ENCODE peak calls at places on chromosomes 13 and 19, in six cellular contexts. One of them, this sample, is unnamed.

GRCh38 chr19:16259385-16260159 is 61.9 kb downstream of the AP1M1 start:
- DNase-seq in body of pancreas: no peak
- DNase-seq in endothelial cell of umbilical vein: no peak
- DNase-seq in IMR-90: no peak
- DNase-seq in suprapubic skin: no peak
- DNase-seq in transverse colon: peak; percentile 68
- DNase-seq in this sample: peak; percentile 31

GRCh38 chr13:28059214-28059613 is 41.2 kb downstream of the FLT3 start:
- DNase-seq in body of pancreas: peak; percentile 70
- DNase-seq in endothelial cell of umbilical vein: peak; percentile 46
- DNase-seq in IMR-90: peak; percentile 15
- DNase-seq in suprapubic skin: no peak
- DNase-seq in transverse colon: peak; percentile 51
- DNase-seq in this sample: no peak

GRCh38 chr19:24033962-24034342 is 53.0 kb upstream of the ZNF254 start:
- DNase-seq in body of pancreas: peak; percentile 61
- DNase-seq in endothelial cell of umbilical vein: peak; percentile 77
- DNase-seq in IMR-90: peak; percentile 71
- DNase-seq in suprapubic skin: peak; percentile 68
- DNase-seq in transverse colon: peak; percentile 62
- DNase-seq in this sample: no peak

GRCh38 chr13:20121154-20121515 is 39.7 kb downstream of the GJA3 start:
- DNase-seq in body of pancreas: no peak
- DNase-seq in endothelial cell of umbilical vein: no peak
- DNase-seq in IMR-90: no peak
- DNase-seq in suprapubic skin: no peak
- DNase-seq in transverse colon: no peak
- DNase-seq in this sample: no peak

GRCh38 chr13:24648983-24649684 is 31.1 kb upstream of the ATP12A start:
- DNase-seq in body of pancreas: no peak
- DNase-seq in endothelial cell of umbilical vein: no peak
- DNase-seq in IMR-90: no peak
- DNase-seq in suprapubic skin: no peak
- DNase-seq in transverse colon: no peak
- DNase-seq in this sample: no peak

GRCh38 chr19:15265849-15266248 is 33.6 kb upstream of the EPHX3 start:
- DNase-seq in body of pancreas: peak; percentile 98
- DNase-seq in endothelial cell of umbilical vein: peak; percentile 97
- DNase-seq in IMR-90: peak; percentile 98
- DNase-seq in suprapubic skin: no peak
- DNase-seq in transverse colon: peak; percentile 75
- DNase-seq in this sample: no peak

GRCh38 chr13:28282451-28282850 is 144.1 kb downstream of the PAN3 start:
- DNase-seq in body of pancreas: peak; percentile 5
- DNase-seq in endothelial cell of umbilical vein: no peak
- DNase-seq in IMR-90: no peak
- DNase-seq in suprapubic skin: no peak
- DNase-seq in transverse colon: no peak
- DNase-seq in this sample: no peak

GRCh38 chr19:13128583-13128982 is 10.5 kb downstream of the NACC1 start:
- DNase-seq in body of pancreas: no peak
- DNase-seq in endothelial cell of umbilical vein: no peak
- DNase-seq in IMR-90: no peak
- DNase-seq in suprapubic skin: no peak
- DNase-seq in transverse colon: no peak
- DNase-seq in this sample: no peak

GRCh38 chr19:480016-480855 is 16.1 kb upstream of the MADCAM1 start:
- DNase-seq in body of pancreas: peak; percentile 87
- DNase-seq in endothelial cell of umbilical vein: peak; percentile 55
- DNase-seq in IMR-90: no peak
- DNase-seq in suprapubic skin: peak; percentile 88
- DNase-seq in transverse colon: peak; percentile 77
- DNase-seq in this sample: no peak

GRCh38 chr13:26785845-26786630 is 25.5 kb upstream of the GPR12 start:
- DNase-seq in body of pancreas: peak; percentile 21
- DNase-seq in endothelial cell of umbilical vein: no peak
- DNase-seq in IMR-90: no peak
- DNase-seq in suprapubic skin: peak; percentile 73
- DNase-seq in transverse colon: peak; percentile 37
- DNase-seq in this sample: no peak

DNA sequence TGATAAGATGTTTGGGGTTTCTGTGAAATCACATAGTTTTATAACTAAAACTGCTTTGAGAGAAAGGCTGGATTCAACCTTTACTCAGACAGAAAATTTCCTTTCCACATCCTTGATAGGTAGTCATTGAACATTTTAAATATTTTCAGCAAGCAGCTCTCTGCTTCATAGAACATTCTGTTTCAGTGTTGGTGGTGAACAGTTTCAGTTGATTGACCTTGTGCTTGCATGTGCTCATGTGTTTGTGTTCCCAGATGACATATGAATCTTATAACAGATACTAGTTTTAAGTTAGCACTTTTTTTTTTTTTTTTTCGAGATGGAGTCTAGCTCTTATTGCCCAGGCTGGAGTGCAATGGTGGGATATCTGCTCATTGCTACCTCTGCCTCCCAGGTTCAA is 290.1 kb downstream of the HS6ST3 start:
- DNase-seq in body of pancreas: no peak
- DNase-seq in endothelial cell of umbilical vein: no peak
- DNase-seq in IMR-90: no peak
- DNase-seq in suprapubic skin: no peak
- DNase-seq in transverse colon: no peak
- DNase-seq in this sample: no peak
- H3K27me3 ChIP-seq in body of pancreas: no peaks in the 10 kb centered on the region
- H3K27me3 ChIP-seq in endothelial cell of umbilical vein: no peaks in the 10 kb centered on the region
- H3K27me3 ChIP-seq in IMR-90: no peaks in the 10 kb centered on the region
- H3K27me3 ChIP-seq in suprapubic skin: no peaks in the 10 kb centered on the region
- H3K27me3 ChIP-seq in transverse colon: no peaks in the 10 kb centered on the region
- H3K27me3 ChIP-seq in this sample: no peaks in the 10 kb centered on the region

DNA sequence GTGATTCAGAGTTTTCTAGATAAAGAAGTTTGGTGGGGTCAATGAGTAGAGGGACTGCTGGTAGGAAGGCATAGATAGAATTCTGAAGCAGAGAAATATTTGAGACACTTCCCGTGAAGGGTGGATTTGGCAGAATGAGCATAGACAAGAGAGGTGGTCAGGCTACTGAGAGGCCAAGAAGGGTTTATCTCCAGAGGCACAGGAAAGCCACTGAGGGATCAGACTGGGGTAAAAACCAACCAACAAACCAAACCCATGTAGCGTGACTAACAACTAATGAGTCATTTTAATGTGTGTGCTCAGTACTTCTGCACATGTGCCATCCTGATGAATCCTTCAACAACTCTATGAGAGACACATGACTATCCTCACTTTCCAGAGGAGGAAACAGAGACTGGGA is 60.0 kb upstream of the SERP2 start:
- DNase-seq in body of pancreas: no peak
- DNase-seq in endothelial cell of umbilical vein: peak; percentile 76
- DNase-seq in IMR-90: peak; percentile 91
- DNase-seq in suprapubic skin: no peak
- DNase-seq in transverse colon: no peak
- DNase-seq in this sample: no peak
- TF ChIP-seq POLR2A in body of pancreas: no peak
- TF ChIP-seq POLR2A in endothelial cell of umbilical vein: no peak
- TF ChIP-seq POLR2A in IMR-90: peak; percentile 13
- TF ChIP-seq POLR2A in suprapubic skin: no peak
- TF ChIP-seq POLR2A in transverse colon: no peak
- TF ChIP-seq POLR2A in this sample: no peak

GRCh38 chr19:47313754-47314133 is 4.1 kb downstream of the C5AR1 start:
- DNase-seq in body of pancreas: no peak
- DNase-seq in endothelial cell of umbilical vein: no peak
- DNase-seq in IMR-90: no peak
- DNase-seq in suprapubic skin: no peak
- DNase-seq in transverse colon: no peak
- DNase-seq in this sample: no peak

GRCh38 chr19:47315125-47315821 is 5.6 kb downstream of the C5AR1 start:
- DNase-seq in body of pancreas: peak; percentile 84
- DNase-seq in endothelial cell of umbilical vein: peak; percentile 11
- DNase-seq in IMR-90: peak; percentile 97
- DNase-seq in suprapubic skin: peak; percentile 88
- DNase-seq in transverse colon: peak; percentile 44
- DNase-seq in this sample: no peak

GRCh38 chr19:47310323-47310722 is 662 bp downstream of the C5AR1 start:
- DNase-seq in body of pancreas: no peak
- DNase-seq in endothelial cell of umbilical vein: no peak
- DNase-seq in IMR-90: no peak
- DNase-seq in suprapubic skin: no peak
- DNase-seq in transverse colon: no peak
- DNase-seq in this sample: no peak

GRCh38 chr19:47310819-47311218 is 1.2 kb downstream of the C5AR1 start:
- DNase-seq in body of pancreas: peak; percentile 70
- DNase-seq in endothelial cell of umbilical vein: no peak
- DNase-seq in IMR-90: peak; percentile 21
- DNase-seq in suprapubic skin: no peak
- DNase-seq in transverse colon: no peak
- DNase-seq in this sample: no peak

GRCh38 chr19:47312366-47313006 is 2.8 kb downstream of the C5AR1 start:
- DNase-seq in body of pancreas: no peak
- DNase-seq in endothelial cell of umbilical vein: no peak
- DNase-seq in IMR-90: no peak
- DNase-seq in suprapubic skin: no peak
- DNase-seq in transverse colon: no peak
- DNase-seq in this sample: no peak
- H3K27me3 ChIP-seq in body of pancreas: no peaks in the 10 kb centered on the region
- H3K27me3 ChIP-seq in endothelial cell of umbilical vein: no peaks in the 10 kb centered on the region
- H3K27me3 ChIP-seq in IMR-90: no peaks in the 10 kb centered on the region
- H3K27me3 ChIP-seq in suprapubic skin: peaks cover 13% of the 10 kb centered on the region
- H3K27me3 ChIP-seq in transverse colon: peaks cover 9% of the 10 kb centered on the region
- H3K27me3 ChIP-seq in this sample: no peaks in the 10 kb centered on the region

DNA sequence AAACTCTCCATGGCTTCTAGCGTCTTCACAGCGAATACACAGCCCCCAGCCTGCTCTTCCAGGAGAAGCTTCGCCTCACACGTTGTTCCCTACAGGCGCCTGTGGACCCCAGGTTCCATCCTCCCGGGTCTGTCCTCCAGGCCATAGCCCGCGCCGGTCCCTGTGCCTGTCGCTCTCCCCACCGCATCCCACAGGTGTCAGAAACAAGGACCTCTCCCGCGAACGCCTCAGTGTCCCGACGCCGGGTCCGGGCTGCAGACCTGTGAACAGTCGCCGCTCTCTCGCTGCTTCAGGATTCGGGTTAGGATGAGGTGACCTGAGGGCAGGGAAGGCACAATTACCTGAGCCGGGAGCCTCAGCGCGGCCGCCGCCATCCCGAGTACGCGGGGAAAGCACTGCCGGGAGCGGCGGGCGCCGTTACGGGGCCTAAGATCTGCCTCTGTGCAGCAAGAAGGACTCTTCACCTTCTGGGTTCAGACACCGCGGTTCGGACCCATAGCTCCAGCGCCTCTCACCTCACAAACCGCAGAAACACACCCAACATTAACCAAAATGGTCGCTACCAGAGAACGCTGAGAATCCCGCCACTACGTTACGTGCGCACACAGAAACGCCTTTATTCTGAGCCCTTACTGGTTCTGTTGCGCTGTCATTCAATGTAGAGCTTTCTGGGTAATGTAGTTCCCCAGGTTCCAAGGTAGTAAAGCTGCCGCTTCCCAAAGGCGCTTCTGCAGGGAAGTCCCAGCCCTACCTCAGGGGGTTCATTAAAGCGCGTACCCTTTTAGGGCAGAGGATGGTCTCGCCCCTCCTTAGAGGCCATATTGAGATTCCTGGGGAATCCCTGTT is at the start of gene ZNF418:
- DNase-seq in body of pancreas: peak; percentile 80
- DNase-seq in endothelial cell of umbilical vein: peak; percentile 76
- DNase-seq in IMR-90: peak; percentile 84
- DNase-seq in suprapubic skin: no peak
- DNase-seq in transverse colon: peak; percentile 24
- DNase-seq in this sample: no peak
- TF ChIP-seq POLR2A in body of pancreas: peak; percentile 27
- TF ChIP-seq POLR2A in endothelial cell of umbilical vein: no peak
- TF ChIP-seq POLR2A in IMR-90: no peak
- TF ChIP-seq POLR2A in suprapubic skin: no peak
- TF ChIP-seq POLR2A in transverse colon: no peak
- TF ChIP-seq POLR2A in this sample: no peak

This sample was measured in esophagus squamous epithelium.